ENCODE peak calls at places on chromosome 22, in five cellular contexts. G is NCI-H510A treated with DMSO at 0.1 percent for 48 hours, B is fibroblast of villous mesenchyme, L is mucosa of descending colon, W is NCI-H1105. D is an unnamed sample.

GRCh38 chr22:23570681-23571080 is 9.4 kb downstream of the IGLL1 start:
- DNase-seq in L (peak; percentile 23), B (no peak), G (no peak), W (no peak), D (no peak)

GRCh38 chr22:22156348-22156715 is 88.3 kb upstream of the VPREB1 start:
- DNase-seq in W (no peak), L (no peak), G (no peak), B (no peak), D (no peak)

GRCh38 chr22:44693756-44694155 is 8.2 kb upstream of the PRR5 start:
- DNase-seq in L (no peak), W (no peak), B (no peak), G (peak; percentile 12), D (no peak)

GRCh38 chr22:19066531-19067271 is 55.5 kb downstream of the DGCR2 start:
- DNase-seq in L (no peak), W (no peak), B (peak; percentile 58), G (no peak), D (no peak)

GRCh38 chr22:45468872-45469572 is 33.7 kb upstream of the FBLN1 start:
- DNase-seq in B (peak; percentile 56), L (no peak), G (no peak), W (no peak), D (no peak)

GRCh38 chr22:27801197-27801615 is 350 bp downstream of the MN1 start:
- DNase-seq in W (no peak), B (peak; percentile 45), L (peak; percentile 55), G (no peak), D (peak; percentile 18)

GRCh38 chr22:50199836-50200332 is 927 bp upstream of the SELENOO start:
- DNase-seq in W (no peak), B (peak; percentile 8), G (no peak), L (no peak), D (no peak)

GRCh38 chr22:29987143-29987542 is 93.1 kb upstream of the HORMAD2 start:
- DNase-seq in W (no peak), B (no peak), L (no peak), G (no peak), D (no peak)

GRCh38 chr22:50621948-50622722 is 5.8 kb downstream of the ARSA start:
- DNase-seq in G (peak; percentile 48), L (peak; percentile 75), W (no peak), B (no peak), D (no peak)

GRCh38 chr22:43487311-43488030 is 75.7 kb downstream of the MPPED1 start:
- DNase-seq in W (no peak), G (no peak), L (no peak), B (no peak), D (no peak)

GRCh38 chr22:43848366-43849171 is 13.7 kb downstream of the SULT4A1 start:
- DNase-seq in W (peak; percentile 36), G (peak; percentile 59), B (peak; percentile 29), L (peak; percentile 26), D (no peak)

D was measured in activated CD4-positive, alpha-beta T cell treated with anti-CD3 and anti-CD28 coated beads, Interleukin-2, amount 50 U/mL, for 24 hours.